ENCODE peak calls at places on chromosomes 3 and 15, in seven cellular contexts. One of them, this sample, is unnamed. For H3K27me3, the result is how much of the 10 kb centered on the place peaks cover.

GRCh38 chr3:10459954-10460754 is 45.2 kb downstream of the ATP2B2 start:
- DNase-seq in lung: peak
- DNase-seq in dorsolateral prefrontal cortex: no peak
- DNase-seq in IMR-90: peak
- DNase-seq in CD4-positive, alpha-beta T cell: peak
- DNase-seq in endodermal cell: peak
- DNase-seq in GM12878: no peak
- DNase-seq in this sample: peak

GRCh38 chr15:81297580-81298575 is 26.1 kb downstream of the STARD5 start:
- DNase-seq in lung: no peak
- DNase-seq in dorsolateral prefrontal cortex: no peak
- DNase-seq in IMR-90: no peak
- DNase-seq in CD4-positive, alpha-beta T cell: no peak
- DNase-seq in endodermal cell: no peak
- DNase-seq in GM12878: no peak
- DNase-seq in this sample: peak

GRCh38 chr15:38299216-38299615 is 46.6 kb downstream of the SPRED1 start:
- DNase-seq in lung: no peak
- DNase-seq in dorsolateral prefrontal cortex: no peak
- DNase-seq in IMR-90: peak
- DNase-seq in CD4-positive, alpha-beta T cell: no peak
- DNase-seq in endodermal cell: no peak
- DNase-seq in GM12878: no peak
- DNase-seq in this sample: no peak

GRCh38 chr15:88838667-88839066 is 35.4 kb downstream of the ACAN start:
- DNase-seq in lung: no peak
- DNase-seq in dorsolateral prefrontal cortex: no peak
- DNase-seq in IMR-90: no peak
- DNase-seq in CD4-positive, alpha-beta T cell: no peak
- DNase-seq in endodermal cell: no peak
- DNase-seq in GM12878: no peak
- DNase-seq in this sample: no peak

GRCh38 chr3:106120334-106120733 is 251.5 kb upstream of the CBLB start:
- DNase-seq in lung: no peak
- DNase-seq in dorsolateral prefrontal cortex: no peak
- DNase-seq in IMR-90: peak
- DNase-seq in CD4-positive, alpha-beta T cell: no peak
- DNase-seq in endodermal cell: no peak
- DNase-seq in GM12878: no peak
- DNase-seq in this sample: no peak

GRCh38 chr3:39505866-39506738 is 38.6 kb downstream of the MOBP start:
- DNase-seq in lung: no peak
- DNase-seq in dorsolateral prefrontal cortex: no peak
- DNase-seq in IMR-90: peak
- DNase-seq in CD4-positive, alpha-beta T cell: no peak
- DNase-seq in endodermal cell: peak
- DNase-seq in GM12878: no peak
- DNase-seq in this sample: no peak

GRCh38 chr3:101036213-101036618 is 43.0 kb upstream of the ABI3BP start:
- DNase-seq in lung: peak
- DNase-seq in dorsolateral prefrontal cortex: no peak
- DNase-seq in IMR-90: peak
- DNase-seq in CD4-positive, alpha-beta T cell: no peak
- DNase-seq in endodermal cell: peak
- DNase-seq in GM12878: no peak
- DNase-seq in this sample: no peak

GRCh38 chr3:62874398-62875102 is 666 bp downstream of the CADPS start:
- DNase-seq in lung: no peak
- DNase-seq in dorsolateral prefrontal cortex: peak
- DNase-seq in IMR-90: no peak
- DNase-seq in CD4-positive, alpha-beta T cell: no peak
- DNase-seq in endodermal cell: no peak
- DNase-seq in GM12878: no peak
- DNase-seq in this sample: no peak

GRCh38 chr3:111989061-111989678 is 9.6 kb upstream of the TAGLN3 start:
- DNase-seq in lung: no peak
- DNase-seq in dorsolateral prefrontal cortex: no peak
- DNase-seq in IMR-90: peak
- DNase-seq in CD4-positive, alpha-beta T cell: no peak
- DNase-seq in endodermal cell: no peak
- DNase-seq in GM12878: no peak
- DNase-seq in this sample: no peak

GRCh38 chr15:38699633-38700230 is 135.1 kb upstream of the RASGRP1 start:
- DNase-seq in lung: peak
- DNase-seq in dorsolateral prefrontal cortex: peak
- DNase-seq in IMR-90: peak
- DNase-seq in CD4-positive, alpha-beta T cell: peak
- DNase-seq in endodermal cell: peak
- DNase-seq in GM12878: no peak
- DNase-seq in this sample: peak

GRCh38 chr15:81294501-81294850 is 29.5 kb downstream of the STARD5 start:
- DNase-seq in lung: no peak
- DNase-seq in dorsolateral prefrontal cortex: no peak
- DNase-seq in IMR-90: no peak
- DNase-seq in CD4-positive, alpha-beta T cell: no peak
- DNase-seq in endodermal cell: peak
- DNase-seq in GM12878: no peak
- DNase-seq in this sample: peak

GRCh38 chr15:66619152-66619903 is 53.5 kb upstream of the LCTL start:
- DNase-seq in lung: peak
- DNase-seq in dorsolateral prefrontal cortex: peak
- DNase-seq in IMR-90: peak
- DNase-seq in CD4-positive, alpha-beta T cell: peak
- DNase-seq in endodermal cell: peak
- DNase-seq in GM12878: no peak
- DNase-seq in this sample: peak

GRCh38 chr3:187889106-187889505 is 143.8 kb upstream of the BCL6 start:
- DNase-seq in lung: no peak
- DNase-seq in dorsolateral prefrontal cortex: no peak
- DNase-seq in IMR-90: no peak
- DNase-seq in CD4-positive, alpha-beta T cell: no peak
- DNase-seq in endodermal cell: no peak
- DNase-seq in GM12878: no peak
- DNase-seq in this sample: no peak

GRCh38 chr15:36271048-36271447 is 308.4 kb upstream of the CDIN1 start:
- DNase-seq in lung: no peak
- DNase-seq in dorsolateral prefrontal cortex: no peak
- DNase-seq in IMR-90: no peak
- DNase-seq in CD4-positive, alpha-beta T cell: no peak
- DNase-seq in endodermal cell: peak
- DNase-seq in GM12878: no peak
- DNase-seq in this sample: no peak

GRCh38 chr3:64502284-64502683 is 185.5 kb downstream of the ADAMTS9 start:
- DNase-seq in lung: no peak
- DNase-seq in dorsolateral prefrontal cortex: no peak
- DNase-seq in IMR-90: peak
- DNase-seq in CD4-positive, alpha-beta T cell: no peak
- DNase-seq in endodermal cell: no peak
- DNase-seq in GM12878: no peak
- DNase-seq in this sample: no peak

GRCh38 chr3:11035757-11036505 is 43.4 kb downstream of the SLC6A1 start:
- DNase-seq in lung: no peak
- DNase-seq in dorsolateral prefrontal cortex: no peak
- DNase-seq in IMR-90: no peak
- DNase-seq in CD4-positive, alpha-beta T cell: no peak
- DNase-seq in endodermal cell: no peak
- DNase-seq in GM12878: no peak
- DNase-seq in this sample: no peak

GRCh38 chr3:133966954-133967353 is 62.8 kb downstream of the SLCO2A1 start:
- DNase-seq in lung: no peak
- DNase-seq in dorsolateral prefrontal cortex: no peak
- DNase-seq in IMR-90: no peak
- DNase-seq in CD4-positive, alpha-beta T cell: no peak
- DNase-seq in endodermal cell: peak
- DNase-seq in GM12878: no peak
- DNase-seq in this sample: no peak

GRCh38 chr3:186054481-186055399 is 54.1 kb downstream of the ETV5 start:
- DNase-seq in lung: no peak
- DNase-seq in dorsolateral prefrontal cortex: no peak
- DNase-seq in IMR-90: no peak
- DNase-seq in CD4-positive, alpha-beta T cell: no peak
- DNase-seq in endodermal cell: no peak
- DNase-seq in GM12878: no peak
- DNase-seq in this sample: no peak

GRCh38 chr3:165082632-165083031 is 4.3 kb upstream of the SI start:
- DNase-seq in lung: no peak
- DNase-seq in dorsolateral prefrontal cortex: no peak
- DNase-seq in IMR-90: no peak
- DNase-seq in CD4-positive, alpha-beta T cell: no peak
- DNase-seq in endodermal cell: no peak
- DNase-seq in GM12878: no peak
- DNase-seq in this sample: no peak

GRCh38 chr15:60591491-60592385 is 112.8 kb upstream of the ICE2 start:
- DNase-seq in lung: peak
- DNase-seq in dorsolateral prefrontal cortex: peak
- DNase-seq in IMR-90: no peak
- DNase-seq in CD4-positive, alpha-beta T cell: peak
- DNase-seq in endodermal cell: peak
- DNase-seq in GM12878: no peak
- DNase-seq in this sample: peak

GRCh38 chr3:112974894-112975293 is at the start of gene CD200R1:
- DNase-seq in lung: no peak
- DNase-seq in dorsolateral prefrontal cortex: no peak
- DNase-seq in IMR-90: no peak
- DNase-seq in CD4-positive, alpha-beta T cell: no peak
- DNase-seq in endodermal cell: no peak
- DNase-seq in GM12878: no peak
- DNase-seq in this sample: no peak

GRCh38 chr15:81271761-81272644 is 51.9 kb downstream of the STARD5 start:
- DNase-seq in lung: no peak
- DNase-seq in dorsolateral prefrontal cortex: no peak
- DNase-seq in IMR-90: no peak
- DNase-seq in CD4-positive, alpha-beta T cell: no peak
- DNase-seq in endodermal cell: no peak
- DNase-seq in GM12878: no peak
- DNase-seq in this sample: no peak

GRCh38 chr3:72270072-72270611 is 485.2 kb upstream of the PROK2 start:
- DNase-seq in lung: peak
- DNase-seq in dorsolateral prefrontal cortex: peak
- DNase-seq in IMR-90: peak
- DNase-seq in CD4-positive, alpha-beta T cell: no peak
- DNase-seq in endodermal cell: no peak
- DNase-seq in GM12878: no peak
- DNase-seq in this sample: peak

DNA sequence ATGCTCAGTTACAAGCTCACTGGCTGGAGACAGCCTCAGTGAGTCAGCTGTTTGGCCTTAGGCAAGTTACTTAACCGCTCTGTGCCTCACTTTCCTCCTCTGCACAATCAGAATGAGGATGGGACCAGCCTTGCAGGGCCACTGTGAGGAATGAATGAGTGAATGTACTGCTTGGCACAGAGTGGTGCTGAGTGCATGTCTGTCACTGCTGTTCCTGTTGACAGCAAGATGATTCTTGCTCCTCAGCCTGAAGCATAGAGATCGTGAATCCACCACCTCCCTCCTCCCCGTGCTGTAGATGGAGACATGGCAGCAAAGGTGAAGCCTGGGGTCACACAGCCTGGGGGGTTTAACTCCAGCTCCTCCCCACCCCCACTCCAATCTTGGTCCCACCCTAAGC is 14.6 kb upstream of the GRIP2 start:
- DNase-seq in lung: no peak
- DNase-seq in dorsolateral prefrontal cortex: no peak
- DNase-seq in IMR-90: no peak
- DNase-seq in CD4-positive, alpha-beta T cell: no peak
- DNase-seq in endodermal cell: no peak
- DNase-seq in GM12878: no peak
- DNase-seq in this sample: no peak
- H3K27me3 ChIP-seq in lung: under half
- H3K27me3 ChIP-seq in dorsolateral prefrontal cortex: under half
- H3K27me3 ChIP-seq in IMR-90: under half
- H3K27me3 ChIP-seq in CD4-positive, alpha-beta T cell: under half
- H3K27me3 ChIP-seq in endodermal cell: under half
- H3K27me3 ChIP-seq in GM12878: under half
- H3K27me3 ChIP-seq in this sample: under half

DNA sequence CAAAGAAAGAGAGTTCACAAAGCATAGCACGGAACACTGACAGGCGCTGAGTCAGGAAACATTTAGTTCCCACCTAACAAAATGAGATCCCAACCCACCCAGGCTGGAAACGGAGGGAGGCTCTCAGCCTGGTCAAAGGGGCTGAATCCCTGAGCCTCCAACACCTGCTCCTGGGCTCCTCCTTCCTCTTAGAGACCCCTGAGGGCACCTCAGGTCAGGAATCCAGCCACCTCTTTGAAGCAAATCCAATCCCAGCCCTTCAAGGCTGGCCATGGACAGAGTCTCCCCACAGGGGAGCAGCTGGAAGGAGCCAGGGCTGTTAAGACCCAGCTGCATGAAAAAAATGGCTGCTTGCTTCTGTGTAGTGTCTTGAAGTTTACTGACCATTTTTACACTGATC is 154.4 kb upstream of the HES1 start:
- DNase-seq in lung: no peak
- DNase-seq in dorsolateral prefrontal cortex: no peak
- DNase-seq in IMR-90: no peak
- DNase-seq in CD4-positive, alpha-beta T cell: no peak
- DNase-seq in endodermal cell: no peak
- DNase-seq in GM12878: no peak
- DNase-seq in this sample: no peak
- H3K27me3 ChIP-seq in lung: under half
- H3K27me3 ChIP-seq in dorsolateral prefrontal cortex: under half
- H3K27me3 ChIP-seq in IMR-90: half or more
- H3K27me3 ChIP-seq in CD4-positive, alpha-beta T cell: under half
- H3K27me3 ChIP-seq in endodermal cell: under half
- H3K27me3 ChIP-seq in GM12878: under half
- H3K27me3 ChIP-seq in this sample: under half

GRCh38 chr3:128494152-128494650 is 1.2 kb upstream of the GATA2 start:
- DNase-seq in lung: no peak
- DNase-seq in dorsolateral prefrontal cortex: no peak
- DNase-seq in IMR-90: no peak
- DNase-seq in CD4-positive, alpha-beta T cell: no peak
- DNase-seq in endodermal cell: no peak
- DNase-seq in GM12878: no peak
- DNase-seq in this sample: no peak

GRCh38 chr3:128495435-128495970 is 2.5 kb upstream of the GATA2 start:
- DNase-seq in lung: no peak
- DNase-seq in dorsolateral prefrontal cortex: no peak
- DNase-seq in IMR-90: no peak
- DNase-seq in CD4-positive, alpha-beta T cell: no peak
- DNase-seq in endodermal cell: peak
- DNase-seq in GM12878: no peak
- DNase-seq in this sample: no peak

GRCh38 chr3:128492353-128493220 is at the start of gene GATA2:
- DNase-seq in lung: no peak
- DNase-seq in dorsolateral prefrontal cortex: no peak
- DNase-seq in IMR-90: no peak
- DNase-seq in CD4-positive, alpha-beta T cell: peak
- DNase-seq in endodermal cell: peak
- DNase-seq in GM12878: no peak
- DNase-seq in this sample: no peak

GRCh38 chr3:128491900-128492352 is 1.1 kb downstream of the GATA2 start:
- DNase-seq in lung: no peak
- DNase-seq in dorsolateral prefrontal cortex: no peak
- DNase-seq in IMR-90: no peak
- DNase-seq in CD4-positive, alpha-beta T cell: no peak
- DNase-seq in endodermal cell: peak
- DNase-seq in GM12878: no peak
- DNase-seq in this sample: no peak

GRCh38 chr3:128493221-128494151 is 485 bp upstream of the GATA2 start:
- DNase-seq in lung: no peak
- DNase-seq in dorsolateral prefrontal cortex: no peak
- DNase-seq in IMR-90: no peak
- DNase-seq in CD4-positive, alpha-beta T cell: no peak
- DNase-seq in endodermal cell: peak
- DNase-seq in GM12878: no peak
- DNase-seq in this sample: no peak
- H3K27me3 ChIP-seq in lung: under half
- H3K27me3 ChIP-seq in dorsolateral prefrontal cortex: half or more
- H3K27me3 ChIP-seq in IMR-90: half or more
- H3K27me3 ChIP-seq in CD4-positive, alpha-beta T cell: half or more
- H3K27me3 ChIP-seq in endodermal cell: half or more
- H3K27me3 ChIP-seq in GM12878: under half
- H3K27me3 ChIP-seq in this sample: half or more

GRCh38 chr15:92653366-92653765 is 2.2 kb downstream of the FAM174B start:
- DNase-seq in lung: no peak
- DNase-seq in dorsolateral prefrontal cortex: no peak
- DNase-seq in IMR-90: no peak
- DNase-seq in CD4-positive, alpha-beta T cell: no peak
- DNase-seq in endodermal cell: peak
- DNase-seq in GM12878: no peak
- DNase-seq in this sample: no peak
- H3K27me3 ChIP-seq in lung: under half
- H3K27me3 ChIP-seq in dorsolateral prefrontal cortex: under half
- H3K27me3 ChIP-seq in IMR-90: under half
- H3K27me3 ChIP-seq in CD4-positive, alpha-beta T cell: under half
- H3K27me3 ChIP-seq in endodermal cell: under half
- H3K27me3 ChIP-seq in GM12878: under half
- H3K27me3 ChIP-seq in this sample: under half

This sample was measured in transverse colon.